ENCODE peak calls at places on chromosomes 1 and 21, in seven cellular contexts. V is ovary; K is CD8-positive, alpha-beta T cell; W is tibial nerve; N is IMR-90; F is body of pancreas; B is vagina. R is an unnamed sample.

GRCh38 chr1:43238104-43238503 is 31.7 kb upstream of the TMEM125 start:
- DNase-seq in V (peak; percentile 69), K (no peak), W (peak; percentile 24), N (peak; percentile 64), F (peak; percentile 85), B (no peak), R (no peak)

GRCh38 chr1:242398351-242398750 is 126.1 kb downstream of the PLD5 start:
- DNase-seq in V (no peak), K (no peak), W (no peak), N (no peak), F (no peak), B (no peak), R (no peak)

GRCh38 chr1:152191711-152192110 is 32.3 kb downstream of the HRNR start:
- DNase-seq in V (no peak), K (no peak), W (no peak), N (no peak), F (no peak), B (no peak), R (no peak)

GRCh38 chr1:17032741-17033140 is 21.0 kb upstream of the ATP13A2 start:
- DNase-seq in V (no peak), K (no peak), W (no peak), N (no peak), F (no peak), B (no peak), R (no peak)

GRCh38 chr1:187491082-187491720 is 662.5 kb downstream of the PLA2G4A start:
- DNase-seq in V (no peak), K (no peak), W (no peak), N (peak; percentile 98), F (no peak), B (no peak), R (no peak)

GRCh38 chr1:234463749-234464148 is 15.2 kb downstream of the TARBP1 start:
- DNase-seq in V (no peak), K (no peak), W (no peak), N (no peak), F (no peak), B (no peak), R (no peak)

GRCh38 chr21:36096398-36097290 is 26.8 kb downstream of the CBR1 start:
- DNase-seq in V (no peak), K (no peak), W (no peak), N (no peak), F (no peak), B (no peak), R (no peak)

GRCh38 chr1:1136547-1137230 is 20.8 kb upstream of the C1orf159 start:
- DNase-seq in V (no peak), K (no peak), W (no peak), N (no peak), F (no peak), B (no peak), R (no peak)

GRCh38 chr1:32094721-32095521 is 12.9 kb upstream of the KPNA6 start:
- DNase-seq in V (no peak), K (no peak), W (no peak), N (no peak), F (peak; percentile 41), B (no peak), R (no peak)

GRCh38 chr1:82689217-82689616 is 888.5 kb downstream of the ADGRL2 start:
- DNase-seq in V (no peak), K (no peak), W (no peak), N (no peak), F (no peak), B (no peak), R (no peak)

GRCh38 chr1:96365076-96365475 is 356.5 kb upstream of the PTBP2 start:
- DNase-seq in V (no peak), K (no peak), W (no peak), N (peak; percentile 41), F (no peak), B (no peak), R (no peak)

GRCh38 chr1:67190410-67190809 is 24.2 kb downstream of the IL23R start:
- DNase-seq in V (no peak), K (no peak), W (no peak), N (no peak), F (no peak), B (no peak), R (no peak)

GRCh38 chr1:3417082-3417728 is 37.3 kb upstream of the ARHGEF16 start:
- DNase-seq in V (no peak), K (no peak), W (no peak), N (no peak), F (no peak), B (no peak), R (no peak)

GRCh38 chr1:67575861-67576260 is 109.1 kb upstream of the GADD45A start:
- DNase-seq in V (no peak), K (no peak), W (no peak), N (peak; percentile 93), F (no peak), B (no peak), R (no peak)

GRCh38 chr1:214403431-214403830 is 122.5 kb downstream of the SMYD2 start:
- DNase-seq in V (no peak), K (no peak), W (no peak), N (peak; percentile 31), F (no peak), B (no peak), R (no peak)

GRCh38 chr1:33762962-33763361 is 100.9 kb upstream of the HMGB4 start:
- DNase-seq in V (no peak), K (no peak), W (no peak), N (no peak), F (no peak), B (no peak), R (no peak)

DNA sequence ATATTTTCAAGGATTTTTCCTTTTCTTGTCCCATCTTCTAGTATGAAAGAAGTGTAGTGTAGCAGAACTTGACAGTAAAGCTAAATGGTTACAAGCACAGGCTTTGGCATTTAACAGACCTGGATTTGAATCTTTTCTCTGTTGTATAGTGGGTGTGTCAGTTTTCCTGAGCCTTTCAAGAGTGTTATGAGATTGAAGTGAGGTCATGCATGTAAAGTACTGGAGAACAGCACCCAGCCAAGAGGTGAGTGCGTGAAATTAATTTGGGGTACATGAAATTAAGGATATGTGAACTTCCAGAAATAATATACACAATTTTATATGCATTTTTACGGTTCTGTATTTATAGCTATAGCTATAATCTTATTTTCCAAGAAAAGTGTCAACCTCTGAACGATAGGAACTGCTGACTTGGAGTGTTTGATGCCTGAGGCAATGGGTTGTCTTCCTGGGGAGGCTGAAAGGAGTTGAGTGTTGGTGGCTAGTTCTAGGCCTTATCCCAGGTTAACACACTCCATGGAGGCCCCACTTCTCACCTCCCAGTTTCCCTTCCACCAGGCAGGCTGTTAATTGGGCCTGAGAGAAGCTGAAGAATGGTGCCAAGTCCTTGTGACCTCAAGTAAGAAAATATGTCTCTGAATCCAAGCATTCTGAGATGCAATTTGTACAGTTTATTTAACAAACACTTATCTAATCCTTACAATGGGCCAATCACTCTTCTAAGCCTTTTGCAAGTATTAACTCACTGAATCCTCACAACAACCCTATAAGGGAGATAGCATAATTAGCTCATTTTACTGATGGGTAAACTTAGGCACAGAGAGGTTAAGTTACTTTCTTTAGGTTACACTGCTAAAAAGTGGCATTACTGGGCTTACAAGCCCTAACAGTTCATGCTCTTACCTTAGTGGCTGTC is 4.4 kb downstream of the ROR1 start:
- DNase-seq in V (no peak), K (no peak), W (no peak), N (no peak), F (no peak), B (no peak), R (no peak)
- H3K4me3 ChIP-seq in V (no peak overlapping the region), K (no peak overlapping the region), W (no peak overlapping the region), N (no peak overlapping the region), F (no peak overlapping the region), B (no peak overlapping the region), R (no peak overlapping the region)

GRCh38 chr1:100391675-100392074 is 39.4 kb downstream of the CDC14A start:
- DNase-seq in V (no peak), K (peak; percentile 26), W (no peak), N (no peak), F (no peak), B (no peak), R (no peak)

GRCh38 chr1:100396651-100397050 is 44.3 kb downstream of the CDC14A start:
- DNase-seq in V (no peak), K (no peak), W (no peak), N (no peak), F (no peak), B (no peak), R (no peak)

GRCh38 chr1:100397681-100398080 is 45.4 kb downstream of the CDC14A start:
- DNase-seq in V (no peak), K (no peak), W (no peak), N (no peak), F (no peak), B (no peak), R (no peak)

GRCh38 chr1:100390507-100390906 is 38.2 kb downstream of the CDC14A start:
- DNase-seq in V (no peak), K (no peak), W (no peak), N (no peak), F (no peak), B (no peak), R (no peak)

DNA sequence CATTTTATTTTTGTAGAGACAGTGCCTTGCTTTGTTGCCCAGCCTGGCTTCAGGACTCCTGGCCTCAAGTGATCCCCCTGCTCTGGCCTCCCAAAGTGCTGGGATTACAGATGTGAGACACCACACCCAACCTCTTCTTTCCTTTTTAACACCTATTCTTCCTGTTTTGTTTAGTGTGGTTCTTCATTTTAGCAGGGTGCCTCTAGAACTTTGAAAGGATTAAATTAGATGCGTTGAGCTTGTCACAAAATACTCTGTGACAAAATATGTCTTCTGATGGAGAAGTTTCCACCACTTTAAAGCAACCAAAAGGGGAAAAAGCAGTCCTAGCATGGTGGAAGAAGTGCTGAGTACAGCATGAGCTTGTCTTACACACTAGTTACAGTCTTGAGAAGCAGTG is 42.0 kb downstream of the CDC14A start:
- DNase-seq in V (no peak), K (no peak), W (no peak), N (no peak), F (no peak), B (no peak), R (no peak)
- H3K27ac ChIP-seq in V (no peak overlapping the region), K (peak overlapping the region; percentile 15), W (no peak overlapping the region), N (no peak overlapping the region), F (no peak overlapping the region), B (no peak overlapping the region), R (peak overlapping the region; percentile 64)

GRCh38 chr1:220759147-220759546 is 11.0 kb downstream of the MTARC2 start:
- DNase-seq in V (no peak), K (no peak), W (no peak), N (no peak), F (no peak), B (no peak), R (no peak)
- H3K4me3 ChIP-seq in V (no peak overlapping the region), K (no peak overlapping the region), W (no peak overlapping the region), N (no peak overlapping the region), F (no peak overlapping the region), B (no peak overlapping the region), R (no peak overlapping the region)

GRCh38 chr1:197208945-197209344 is 59.1 kb upstream of the CRB1 start:
- DNase-seq in V (no peak), K (no peak), W (no peak), N (no peak), F (no peak), B (no peak), R (no peak)
- H3K27ac ChIP-seq in V (no peak overlapping the region), K (no peak overlapping the region), W (no peak overlapping the region), N (no peak overlapping the region), F (no peak overlapping the region), B (no peak overlapping the region), R (no peak overlapping the region)

DNA sequence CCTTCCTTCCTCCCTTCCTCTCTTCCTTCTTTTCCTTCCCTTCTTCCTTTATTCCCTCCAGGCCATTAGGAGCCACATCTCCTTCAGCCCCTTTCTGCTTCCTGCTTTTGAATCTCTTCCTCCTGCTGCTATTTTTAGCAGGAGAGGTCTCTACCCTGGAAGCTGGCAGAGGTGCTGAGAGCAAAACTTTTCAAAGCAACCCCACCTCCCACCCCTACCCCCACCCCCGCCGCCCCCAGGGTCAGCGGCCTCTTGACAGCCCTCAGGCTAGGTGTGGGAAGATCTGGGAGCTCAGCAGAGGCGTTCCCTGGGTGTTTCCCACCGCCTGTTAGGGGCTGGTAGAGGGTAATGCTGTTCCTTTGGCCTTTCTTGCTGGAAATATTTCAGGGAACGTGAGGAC is 112.6 kb upstream of the CACHD1 start:
- DNase-seq in V (no peak), K (no peak), W (no peak), N (no peak), F (no peak), B (no peak), R (no peak)
- H3K4me3 ChIP-seq in V (no peak overlapping the region), K (no peak overlapping the region), W (no peak overlapping the region), N (no peak overlapping the region), F (no peak overlapping the region), B (no peak overlapping the region), R (no peak overlapping the region)